ENCODE peak calls at places on chromosome 14, in nine cellular contexts. A is suprapubic skin, Z is lower leg skin, N is left ventricle myocardium inferior, Q is lung, C is cardiac fibroblast, W is Panc1, Y is PC-9, R is brain microvascular endothelial cell. G is an unnamed sample.

GRCh38 chr14:92384461-92385133 is 61.6 kb downstream of the SLC24A4 start:
- DNase-seq in Q (no peak), C (no peak), Y (no peak), A (no peak), R (no peak), N (no peak), W (no peak), Z (no peak), G (no peak)

GRCh38 chr14:93972618-93973205 is 3.7 kb downstream of the ASB2 start:
- DNase-seq in Q (no peak), A (no peak), Z (no peak), Y (no peak), N (no peak), W (no peak), R (no peak), C (no peak), G (no peak)

GRCh38 chr14:42110167-42110566 is 503.5 kb downstream of the LRFN5 start:
- DNase-seq in W (no peak), Q (no peak), R (peak), A (no peak), Y (no peak), C (peak), Z (no peak), N (no peak), G (peak)

GRCh38 chr14:97250925-97251324 is 453.7 kb downstream of the VRK1 start:
- DNase-seq in N (no peak), A (no peak), R (no peak), Y (no peak), Q (no peak), C (no peak), W (no peak), Z (no peak), G (no peak)

GRCh38 chr14:57692671-57693070 is 173.2 kb downstream of the SLC35F4 start:
- DNase-seq in N (no peak), C (peak), R (peak), W (no peak), Z (no peak), Y (no peak), Q (no peak), A (no peak), G (peak)

GRCh38 chr14:91241848-91242247 is 2.7 kb downstream of the GPR68 start:
- DNase-seq in W (no peak), N (no peak), Y (no peak), C (no peak), A (no peak), Z (no peak), Q (no peak), R (no peak), G (no peak)

GRCh38 chr14:92215579-92215978 is 93.8 kb downstream of the CPSF2 start:
- DNase-seq in C (no peak), N (no peak), Y (no peak), A (peak), Q (no peak), Z (no peak), R (no peak), W (no peak), G (peak)

GRCh38 chr14:43649508-43649907 is 857.6 kb downstream of the FSCB start:
- DNase-seq in R (no peak), Q (no peak), Y (no peak), C (no peak), A (no peak), Z (no peak), W (no peak), N (no peak), G (no peak)

GRCh38 chr14:32813401-32813800 is 125.3 kb upstream of the NPAS3 start:
- DNase-seq in W (no peak), A (no peak), Y (no peak), N (no peak), R (no peak), C (no peak), Z (no peak), Q (no peak), G (no peak)

GRCh38 chr14:89134640-89135039 is 282.4 kb downstream of the FOXN3 start:
- DNase-seq in W (no peak), N (no peak), A (no peak), Z (no peak), Q (no peak), Y (no peak), C (no peak), R (no peak), G (no peak)
- TF ChIP-seq CTCF in W (no peak), N (no peak), A (no peak), Z (no peak), Q (no peak), Y (no peak), C (no peak), R (no peak), G (no peak)

GRCh38 chr14:34946699-34947098 is 36.1 kb upstream of the SRP54 start:
- DNase-seq in A (no peak), R (no peak), Y (no peak), Q (no peak), N (no peak), C (no peak), W (no peak), Z (no peak), G (no peak)

GRCh38 chr14:34956906-34957305 is 25.9 kb upstream of the SRP54 start:
- DNase-seq in W (no peak), R (no peak), Q (no peak), Y (no peak), N (no peak), Z (no peak), A (no peak), C (no peak), G (no peak)

DNA sequence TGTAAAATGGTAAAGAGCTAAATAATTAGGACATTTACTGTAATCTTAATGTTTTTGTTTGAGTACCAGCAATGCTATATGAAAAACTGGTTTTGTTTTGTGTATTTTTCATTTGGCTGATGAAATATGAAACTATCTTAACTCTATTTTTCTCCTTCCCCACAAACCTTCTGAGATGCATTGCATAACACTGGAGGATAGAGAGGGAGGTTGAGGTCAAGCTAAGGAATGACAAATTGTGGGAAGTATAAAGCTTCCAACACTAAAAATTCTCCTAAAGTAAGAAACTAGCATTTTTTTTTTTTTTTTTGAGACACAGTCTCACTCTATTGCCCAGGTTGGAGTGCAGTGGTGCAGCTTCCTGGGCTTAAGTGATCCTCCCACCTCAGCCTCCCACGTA is 31.5 kb upstream of the SRP54 start:
- DNase-seq in R (peak), C (peak), Q (no peak), Y (no peak), Z (no peak), A (no peak), N (no peak), W (no peak), G (no peak)
- H3K4me3 ChIP-seq in R (no peak), C (no peak), Q (no peak), Y (no peak), Z (no peak), A (no peak), N (no peak), W (no peak), G (no peak)

GRCh38 chr14:55760801-55761200 is 180.8 kb downstream of the KTN1 start:
- DNase-seq in Z (no peak), Y (no peak), N (no peak), A (no peak), R (no peak), W (no peak), C (no peak), Q (no peak), G (no peak)

GRCh38 chr14:55762595-55763232 is 182.7 kb downstream of the KTN1 start:
- DNase-seq in A (no peak), R (no peak), W (no peak), Y (no peak), C (no peak), N (no peak), Z (no peak), Q (no peak), G (no peak)

GRCh38 chr14:55767291-55767690 is 187.3 kb downstream of the KTN1 start:
- DNase-seq in C (no peak), W (no peak), Q (no peak), A (no peak), Y (no peak), Z (no peak), N (no peak), R (no peak), G (no peak)

GRCh38 chr14:55764784-55765183 is 184.8 kb downstream of the KTN1 start:
- DNase-seq in N (no peak), Y (no peak), A (no peak), C (no peak), Q (no peak), Z (no peak), R (no peak), W (no peak), G (no peak)

DNA sequence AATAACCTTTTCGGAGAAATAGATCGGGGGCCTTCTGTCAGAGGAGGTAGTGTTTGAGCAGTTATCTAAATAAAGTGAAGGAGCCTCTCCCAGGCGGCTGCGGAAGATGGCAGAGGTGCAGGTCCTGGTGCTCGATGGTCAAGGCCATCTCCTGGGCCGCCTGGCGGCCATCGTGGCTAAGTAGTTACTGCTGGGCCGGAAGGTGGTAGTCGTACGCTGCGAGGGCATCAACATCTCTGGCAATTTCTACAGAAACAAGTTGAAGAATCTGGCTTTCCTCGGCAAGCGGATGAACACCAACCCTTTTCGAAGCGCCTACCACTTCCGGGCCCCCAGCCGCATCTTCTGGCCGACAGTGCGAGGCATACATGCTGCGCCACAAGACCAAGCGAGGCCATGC is 186.1 kb downstream of the KTN1 start:
- DNase-seq in Y (no peak), Z (no peak), C (no peak), N (no peak), W (no peak), R (no peak), A (no peak), Q (no peak), G (no peak)
- TF ChIP-seq CTCF in Y (no peak), Z (no peak), C (no peak), N (no peak), W (no peak), R (no peak), A (no peak), Q (no peak), G (no peak)

GRCh38 chr14:68286667-68287066 is 467.1 kb downstream of the RAD51B start:
- DNase-seq in Z (no peak), Q (no peak), C (no peak), W (no peak), N (no peak), A (no peak), Y (no peak), R (no peak), G (peak)

GRCh38 chr14:68283378-68284123 is 464.0 kb downstream of the RAD51B start:
- DNase-seq in Q (no peak), C (no peak), A (peak), Z (peak), W (no peak), Y (no peak), R (no peak), N (peak), G (no peak)

GRCh38 chr14:68285421-68286179 is 466.0 kb downstream of the RAD51B start:
- DNase-seq in W (no peak), Q (no peak), Y (no peak), R (no peak), N (no peak), Z (no peak), C (no peak), A (no peak), G (no peak)

GRCh38 chr14:68284333-68284732 is 464.8 kb downstream of the RAD51B start:
- DNase-seq in Z (no peak), C (peak), Q (no peak), R (no peak), Y (no peak), A (no peak), N (no peak), W (no peak), G (no peak)

DNA sequence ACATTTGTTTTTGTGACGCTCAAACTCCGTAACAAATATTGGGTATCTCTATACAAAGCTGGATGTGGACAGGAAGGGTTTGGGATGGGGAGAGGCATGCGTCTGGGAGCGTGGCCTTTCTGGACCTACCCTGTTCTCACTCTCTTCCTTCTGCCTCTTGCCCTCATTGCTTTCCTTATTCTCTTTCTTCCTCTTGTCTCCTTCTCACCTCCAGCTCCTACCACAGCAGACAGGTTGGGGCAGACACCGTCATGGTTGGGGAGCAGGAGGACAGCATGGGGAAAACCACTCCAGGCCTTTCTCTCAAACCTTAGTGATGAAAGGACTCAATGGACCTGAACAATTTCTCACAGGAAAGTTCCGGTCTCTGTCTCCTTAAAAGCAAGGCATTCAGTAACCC is 465.3 kb downstream of the RAD51B start:
- DNase-seq in N (no peak), A (no peak), W (no peak), Y (no peak), Z (no peak), C (no peak), R (no peak), Q (no peak), G (no peak)
- H3K4me3 ChIP-seq in N (no peak), A (no peak), W (no peak), Y (no peak), Z (no peak), C (no peak), R (no peak), Q (no peak), G (no peak)

GRCh38 chr14:20692111-20692751 is 3.7 kb downstream of the ANG start:
- DNase-seq in Q (no peak), A (no peak), N (no peak), R (no peak), W (no peak), C (no peak), Y (no peak), Z (no peak), G (no peak)

GRCh38 chr14:20697273-20698017 is 8.9 kb downstream of the ANG start:
- DNase-seq in Z (peak), Y (peak), A (no peak), C (peak), Q (peak), R (peak), W (peak), N (peak), G (peak)

GRCh38 chr14:20698934-20699333 is 10.4 kb downstream of the ANG start:
- DNase-seq in C (no peak), Z (no peak), N (no peak), W (no peak), A (no peak), Q (no peak), Y (no peak), R (no peak), G (no peak)

GRCh38 chr14:20696776-20697175 is 8.2 kb downstream of the ANG start:
- DNase-seq in C (no peak), Q (no peak), R (no peak), A (no peak), Z (no peak), N (no peak), Y (no peak), W (no peak), G (no peak)

DNA sequence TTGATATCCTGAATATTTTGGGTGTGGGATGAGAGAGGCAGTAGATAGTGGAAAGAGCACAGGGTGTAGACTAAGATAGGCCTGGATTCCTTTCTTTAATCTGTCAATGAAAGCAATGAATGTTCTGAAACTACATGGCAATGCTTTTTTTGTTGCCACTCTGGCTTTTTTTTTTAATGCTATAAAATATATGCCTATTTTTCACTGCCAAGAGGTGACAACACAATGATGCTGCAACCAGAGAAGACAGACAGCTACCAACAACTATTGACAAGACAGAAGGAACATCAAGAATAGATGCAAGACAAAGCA is 9.4 kb downstream of the ANG start:
- DNase-seq in R (no peak), W (no peak), N (no peak), Y (no peak), Q (no peak), Z (no peak), C (no peak), A (no peak), G (no peak)
- TF ChIP-seq CTCF in R (no peak), W (peak), N (no peak), Y (no peak), Q (no peak), Z (no peak), C (no peak), A (no peak), G (no peak)